ENCODE peak calls at places on chromosomes 7 and 10, in eight cellular contexts. B is IMR-90, U is heart left ventricle, P is upper lobe of left lung, C is sigmoid colon, Q is body of pancreas, T is HCT116, D is esophagus squamous epithelium. G is an unnamed sample.

GRCh38 chr10:13758302-13758701 is 171.5 kb downstream of the PRPF18 start:
- DNase-seq in T (peak; percentile 3), U (no peak), D (no peak), B (peak; percentile 70), C (no peak), Q (no peak), P (no peak), G (no peak)

GRCh38 chr10:69449841-69450240 is 1.4 kb upstream of the TSPAN15 start:
- DNase-seq in B (peak; percentile 13), U (peak; percentile 62), T (peak; percentile 77), Q (peak; percentile 68), P (peak; percentile 74), D (no peak), C (peak; percentile 82), G (peak; percentile 68)

GRCh38 chr7:101598981-101599681 is 30.0 kb downstream of the MYL10 start:
- DNase-seq in C (no peak), U (no peak), B (no peak), P (no peak), D (no peak), Q (no peak), T (no peak), G (no peak)

GRCh38 chr10:13036841-13037240 is 35.3 kb upstream of the CCDC3 start:
- DNase-seq in D (no peak), Q (no peak), B (no peak), U (no peak), T (no peak), P (no peak), C (no peak), G (no peak)

GRCh38 chr10:124339951-124340760 is 78.6 kb downstream of the OAT start:
- DNase-seq in D (no peak), B (peak; percentile 64), Q (no peak), U (no peak), C (no peak), T (no peak), P (peak; percentile 25), G (peak; percentile 21)

GRCh38 chr10:61588770-61589211 is 73.9 kb upstream of the CABCOCO1 start:
- DNase-seq in Q (no peak), B (peak; percentile 36), U (no peak), T (no peak), C (no peak), D (no peak), P (peak; percentile 21), G (no peak)

GRCh38 chr10:86979977-86980448 is 11.7 kb downstream of the ADIRF start:
- DNase-seq in P (peak; percentile 22), T (no peak), U (peak; percentile 83), D (no peak), C (no peak), Q (no peak), B (no peak), G (no peak)

GRCh38 chr7:148230341-148230740 is 360.2 kb upstream of the C7orf33 start:
- DNase-seq in D (no peak), P (no peak), B (no peak), U (no peak), T (no peak), Q (no peak), C (no peak), G (no peak)

GRCh38 chr7:82319674-82320118 is 123.9 kb downstream of the CACNA2D1 start:
- DNase-seq in U (peak; percentile 93), Q (peak; percentile 35), D (no peak), C (peak; percentile 91), B (peak; percentile 88), P (no peak), T (no peak), G (peak; percentile 90)

GRCh38 chr10:129758180-129758579 is 205.9 kb downstream of the EBF3 start:
- DNase-seq in Q (no peak), U (no peak), P (peak; percentile 13), C (peak; percentile 13), B (no peak), D (no peak), T (no peak), G (peak; percentile 6)

GRCh38 chr10:95414016-95414830 is 123.4 kb upstream of the PDLIM1 start:
- DNase-seq in B (no peak), T (no peak), U (peak; percentile 65), D (no peak), Q (no peak), P (no peak), C (no peak), G (no peak)

GRCh38 chr10:43197834-43198681 is 59.8 kb downstream of the CSGALNACT2 start:
- DNase-seq in U (no peak), P (peak; percentile 37), T (no peak), Q (no peak), B (no peak), D (no peak), C (peak; percentile 40), G (no peak)

GRCh38 chr10:2986341-2986933 is 80.9 kb upstream of the PFKP start:
- DNase-seq in P (peak; percentile 28), D (no peak), C (no peak), T (no peak), B (no peak), U (no peak), Q (no peak), G (no peak)

GRCh38 chr10:74875966-74876365 is 49.6 kb downstream of the KAT6B start:
- DNase-seq in Q (no peak), D (no peak), C (no peak), T (no peak), U (no peak), P (no peak), B (peak; percentile 31), G (no peak)

GRCh38 chr7:22150221-22150620 is 204.5 kb upstream of the CDCA7L start:
- DNase-seq in B (peak; percentile 13), T (no peak), D (no peak), U (no peak), C (no peak), P (no peak), Q (no peak), G (no peak)

GRCh38 chr10:52308251-52309031 is 5.6 kb upstream of the DKK1 start:
- DNase-seq in D (no peak), Q (peak; percentile 57), C (peak; percentile 64), B (peak; percentile 78), T (no peak), U (peak; percentile 54), P (peak; percentile 48), G (peak; percentile 73)

GRCh38 chr10:78063236-78063635 is 29.6 kb downstream of the RPS24 start:
- DNase-seq in U (no peak), Q (no peak), P (no peak), B (no peak), T (no peak), D (no peak), C (no peak), G (no peak)

GRCh38 chr10:119483001-119483400 is 59.5 kb downstream of the RGS10 start:
- DNase-seq in U (no peak), C (no peak), P (no peak), B (no peak), Q (no peak), T (no peak), D (no peak), G (no peak)

GRCh38 chr7:17530741-17531417 is 232.4 kb downstream of the AHR start:
- DNase-seq in P (no peak), U (no peak), Q (no peak), C (no peak), T (peak; percentile 26), D (no peak), B (peak; percentile 15), G (peak; percentile 19)

GRCh38 chr7:138875794-138876193 is 77.8 kb upstream of the ATP6V0A4 start:
- DNase-seq in T (no peak), Q (no peak), D (no peak), C (no peak), B (peak; percentile 96), P (no peak), U (no peak), G (no peak)

GRCh38 chr7:98621573-98622482 is 4.7 kb downstream of the NPTX2 start:
- DNase-seq in B (no peak), P (no peak), U (no peak), D (no peak), C (no peak), Q (no peak), T (no peak), G (no peak)

GRCh38 chr7:149825567-149826343 is 12.4 kb upstream of the ZNF862 start:
- DNase-seq in P (no peak), T (no peak), B (no peak), D (no peak), Q (no peak), C (no peak), U (peak; percentile 23), G (no peak)

GRCh38 chr7:149827089-149827981 is 10.8 kb upstream of the ZNF862 start:
- DNase-seq in D (no peak), C (peak; percentile 55), B (no peak), P (no peak), T (no peak), U (peak; percentile 17), Q (no peak), G (no peak)

GRCh38 chr7:149830997-149831729 is 7.0 kb upstream of the ZNF862 start:
- DNase-seq in B (no peak), U (peak; percentile 11), P (peak; percentile 17), C (peak; percentile 52), Q (no peak), D (no peak), T (no peak), G (no peak)

GRCh38 chr7:149826344-149827088 is 11.7 kb upstream of the ZNF862 start:
- DNase-seq in B (no peak), P (no peak), T (no peak), C (no peak), U (peak; percentile 15), D (no peak), Q (no peak), G (no peak)

GRCh38 chr7:149828357-149829309 is 9.5 kb upstream of the ZNF862 start:
- DNase-seq in U (peak; percentile 21), P (no peak), B (no peak), D (no peak), Q (no peak), T (no peak), C (peak; percentile 61), G (no peak)
- H3K27ac ChIP-seq in U (no peak overlapping the region), P (no peak overlapping the region), B (no peak overlapping the region), D (no peak overlapping the region), Q (no peak overlapping the region), T (no peak overlapping the region), C (no peak overlapping the region), G (no peak overlapping the region)

DNA sequence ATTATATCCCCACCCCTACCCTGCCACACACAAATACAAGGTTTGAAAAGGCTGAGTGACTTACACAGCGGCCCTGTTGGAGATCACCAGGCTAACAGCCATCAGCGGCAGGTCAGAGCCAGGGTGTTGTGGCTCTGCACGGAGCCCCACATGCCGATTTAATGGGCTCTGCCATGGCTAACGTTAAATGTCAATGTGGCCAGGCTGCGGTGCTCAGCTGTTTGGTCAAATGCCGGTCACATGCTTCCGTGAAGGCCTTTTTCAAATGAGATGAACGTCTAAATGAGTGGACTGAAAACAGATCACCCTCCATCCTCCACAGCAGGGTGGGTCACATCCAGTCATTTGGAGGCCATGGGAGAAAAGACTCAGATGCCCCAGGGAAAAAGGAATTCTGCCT is 11.8 kb upstream of the PRKAG2 start:
- DNase-seq in U (no peak), Q (no peak), T (no peak), C (peak; percentile 43), P (no peak), D (no peak), B (no peak), G (no peak)
- H3K27me3 ChIP-seq in U (peaks cover 8% of the 10 kb centered on the region), Q (no peaks in the 10 kb centered on the region), T (peaks cover 41% of the 10 kb centered on the region), C (no peaks in the 10 kb centered on the region), P (no peaks in the 10 kb centered on the region), D (no peaks in the 10 kb centered on the region), B (peaks cover 56% of the 10 kb centered on the region), G (no peaks in the 10 kb centered on the region)

GRCh38 chr10:33336606-33337334 is 2.3 kb upstream of the NRP1 start:
- DNase-seq in P (no peak), C (peak; percentile 71), B (no peak), T (no peak), U (peak; percentile 82), Q (peak; percentile 46), D (no peak), G (peak; percentile 45)
- TF ChIP-seq POLR2A in P (no peak), C (no peak), B (no peak), T (no peak), U (no peak), Q (no peak), D (no peak), G (no peak)

GRCh38 chr10:71623098-71623985 is 96.2 kb downstream of the C10orf105 start:
- DNase-seq in T (no peak), Q (no peak), P (peak; percentile 49), B (peak; percentile 24), U (no peak), D (no peak), C (no peak), G (peak; percentile 32)
- H3K27ac ChIP-seq in T (no peak overlapping the region), Q (no peak overlapping the region), P (peak overlapping the region; percentile 25), B (no peak overlapping the region), U (no peak overlapping the region), D (no peak overlapping the region), C (peak overlapping the region; percentile 62), G (no peak overlapping the region)

G was measured in testis.